ENCODE peak calls at places on chromosomes 16 and 17, in six cellular contexts. G is stimulated activated CD4-positive, alpha-beta T cell treated with anti-CD3 and anti-CD28 coated beads, Interleukin-4, amount 100 ng/mL, for 48 hours; B is small intestine; N is stimulated activated naive CD8-positive, alpha-beta T cell treated with anti-CD3 and anti-CD28 coated beads, Interleukin-15, Interleukin-2, amounts not matched to agents 100 U/mL and 50 U/mL, for 24 hours; S is NCI-H2029; C is left colon. I is an unnamed sample.

GRCh38 chr17:49390548-49391324 is 23.9 kb downstream of the PHB1 start:
- DNase-seq in G (no peak), B (peak), N (peak), S (no peak), C (peak), I (no peak)

GRCh38 chr16:59060212-59060611 is 326.1 kb upstream of the GOT2 start:
- DNase-seq in G (no peak), B (no peak), N (no peak), S (no peak), C (no peak), I (no peak)

GRCh38 chr16:87052506-87052905 is 264.7 kb downstream of the C16orf95 start:
- DNase-seq in G (no peak), B (no peak), N (no peak), S (no peak), C (no peak), I (no peak)

GRCh38 chr17:48207776-48208175 is 100.2 kb downstream of the SNX11 start:
- DNase-seq in G (no peak), B (no peak), N (no peak), S (no peak), C (no peak), I (no peak)

GRCh38 chr16:5069048-5069447 is 2.6 kb upstream of the ALG1 start:
- DNase-seq in G (no peak), B (no peak), N (no peak), S (no peak), C (no peak), I (no peak)

GRCh38 chr17:76452102-76452645 is 778 bp downstream of the UBE2O start:
- DNase-seq in G (no peak), B (no peak), N (no peak), S (no peak), C (no peak), I (no peak)

GRCh38 chr17:77328823-77329740 is 188.3 kb downstream of the SEC14L1 start:
- DNase-seq in G (no peak), B (peak), N (no peak), S (no peak), C (no peak), I (no peak)

GRCh38 chr17:55644346-55644745 is 78.3 kb downstream of the TMEM100 start:
- DNase-seq in G (no peak), B (no peak), N (no peak), S (no peak), C (no peak), I (no peak)

GRCh38 chr16:12062343-12063003 is 85.9 kb downstream of the SNX29 start:
- DNase-seq in G (no peak), B (peak), N (no peak), S (no peak), C (peak), I (no peak)

GRCh38 chr16:81755915-81756644 is 23.0 kb upstream of the PLCG2 start:
- DNase-seq in G (no peak), B (no peak), N (no peak), S (no peak), C (no peak), I (no peak)

GRCh38 chr16:31363721-31364120 is 8.7 kb downstream of the ITGAX start:
- DNase-seq in G (no peak), B (no peak), N (no peak), S (no peak), C (peak), I (no peak)

GRCh38 chr17:4788807-4789700 is at the start of gene GLTPD2:
- DNase-seq in G (no peak), B (peak), N (no peak), S (no peak), C (no peak), I (no peak)

GRCh38 chr17:2901582-2901981 is 105.3 kb downstream of the RAP1GAP2 start:
- DNase-seq in G (no peak), B (peak), N (no peak), S (no peak), C (no peak), I (no peak)

GRCh38 chr17:2090804-2091534 is 36.1 kb downstream of the HIC1 start:
- DNase-seq in G (no peak), B (no peak), N (no peak), S (no peak), C (peak), I (no peak)

GRCh38 chr16:22220714-22221113 is 14.6 kb downstream of the EEF2K start:
- DNase-seq in G (no peak), B (no peak), N (no peak), S (no peak), C (no peak), I (no peak)

GRCh38 chr17:77810536-77810935 is 148.0 kb upstream of the TNRC6C start:
- DNase-seq in G (no peak), B (no peak), N (no peak), S (peak), C (no peak), I (no peak)

GRCh38 chr16:48492131-48492530 is 106.9 kb upstream of the SIAH1 start:
- DNase-seq in G (no peak), B (no peak), N (no peak), S (no peak), C (no peak), I (no peak)

GRCh38 chr17:17186051-17186450 is 20.1 kb downstream of the PLD6 start:
- DNase-seq in G (peak), B (peak), N (peak), S (no peak), C (no peak), I (peak)

GRCh38 chr17:3890082-3890892 is 2.6 kb downstream of the CAMKK1 start:
- DNase-seq in G (no peak), B (no peak), N (peak), S (peak), C (peak), I (no peak)

GRCh38 chr17:52751051-52751450 is 592.5 kb upstream of the CA10 start:
- DNase-seq in G (no peak), B (no peak), N (no peak), S (peak), C (no peak), I (no peak)

GRCh38 chr17:37134050-37134449 is 185.3 kb downstream of the AATF start:
- DNase-seq in G (no peak), B (no peak), N (no peak), S (peak), C (no peak), I (no peak)

GRCh38 chr16:70483426-70483825 is 29.0 kb downstream of the FCSK start:
- DNase-seq in G (no peak), B (no peak), N (no peak), S (no peak), C (no peak), I (no peak)

GRCh38 chr17:8123695-8124349 is at the start of gene HES7:
- DNase-seq in G (no peak), B (no peak), N (peak), S (no peak), C (peak), I (no peak)